ENCODE peak calls at places on chromosomes 13 and 19, in four cellular contexts. One of them, this sample, is unnamed.

GRCh38 chr19:30406220-30406944 is 34.2 kb downstream of the ZNF536 start:
- DNase-seq in GM12891: peak
- DNase-seq in K562: peak
- DNase-seq in GM12878: no peak
- DNase-seq in this sample: no peak

GRCh38 chr13:23357349-23357748 is 76.2 kb downstream of the SACS start:
- DNase-seq in GM12891: no peak
- DNase-seq in K562: no peak
- DNase-seq in GM12878: no peak
- DNase-seq in this sample: no peak

GRCh38 chr19:19260417-19260816 is 12.7 kb downstream of the TM6SF2 start:
- DNase-seq in GM12891: peak
- DNase-seq in K562: no peak
- DNase-seq in GM12878: no peak
- DNase-seq in this sample: no peak

GRCh38 chr19:9916719-9917118 is 19.6 kb downstream of the OLFM2 start:
- DNase-seq in GM12891: no peak
- DNase-seq in K562: no peak
- DNase-seq in GM12878: no peak
- DNase-seq in this sample: no peak

GRCh38 chr19:16594131-16594586 is 21.9 kb upstream of the SLC35E1 start:
- DNase-seq in GM12891: no peak
- DNase-seq in K562: no peak
- DNase-seq in GM12878: no peak
- DNase-seq in this sample: peak

GRCh38 chr19:48348039-48348438 is 15.7 kb downstream of the TMEM143 start:
- DNase-seq in GM12891: no peak
- DNase-seq in K562: no peak
- DNase-seq in GM12878: no peak
- DNase-seq in this sample: no peak

GRCh38 chr13:85068231-85068630 is 731.0 kb downstream of the SLITRK6 start:
- DNase-seq in GM12891: no peak
- DNase-seq in K562: no peak
- DNase-seq in GM12878: no peak
- DNase-seq in this sample: no peak

GRCh38 chr13:114096811-114097503 is 35.5 kb downstream of the RASA3 start:
- DNase-seq in GM12891: no peak
- DNase-seq in K562: no peak
- DNase-seq in GM12878: no peak
- DNase-seq in this sample: peak

GRCh38 chr19:18940791-18941627 is at the start of gene HOMER3:
- DNase-seq in GM12891: peak
- DNase-seq in K562: peak
- DNase-seq in GM12878: no peak
- DNase-seq in this sample: no peak

GRCh38 chr13:33016414-33017409 is at the start of gene KL:
- DNase-seq in GM12891: peak
- DNase-seq in K562: no peak
- DNase-seq in GM12878: no peak
- DNase-seq in this sample: peak

GRCh38 chr13:95874286-95874685 is 178.9 kb downstream of the UGGT2 start:
- DNase-seq in GM12891: no peak
- DNase-seq in K562: no peak
- DNase-seq in GM12878: no peak
- DNase-seq in this sample: no peak

GRCh38 chr19:4742717-4743646 is 19.3 kb upstream of the DPP9 start:
- DNase-seq in GM12891: no peak
- DNase-seq in K562: no peak
- DNase-seq in GM12878: no peak
- DNase-seq in this sample: no peak

GRCh38 chr13:112113355-112113754 is 46.4 kb downstream of the SOX1 start:
- DNase-seq in GM12891: no peak
- DNase-seq in K562: no peak
- DNase-seq in GM12878: no peak
- DNase-seq in this sample: no peak
- TF ChIP-seq POLR2AphosphoS5 in GM12891: no peak
- TF ChIP-seq POLR2AphosphoS5 in K562: no peak
- TF ChIP-seq POLR2AphosphoS5 in GM12878: no peak
- TF ChIP-seq POLR2AphosphoS5 in this sample: no peak

GRCh38 chr19:750640-751423 is at the start of gene MISP:
- DNase-seq in GM12891: no peak
- DNase-seq in K562: no peak
- DNase-seq in GM12878: no peak
- DNase-seq in this sample: no peak

GRCh38 chr19:754530-754929 is 3.6 kb downstream of the MISP start:
- DNase-seq in GM12891: no peak
- DNase-seq in K562: no peak
- DNase-seq in GM12878: no peak
- DNase-seq in this sample: no peak

GRCh38 chr19:749811-750210 is 1.1 kb upstream of the MISP start:
- DNase-seq in GM12891: no peak
- DNase-seq in K562: no peak
- DNase-seq in GM12878: no peak
- DNase-seq in this sample: no peak

GRCh38 chr19:752652-753517 is 2.0 kb downstream of the MISP start:
- DNase-seq in GM12891: no peak
- DNase-seq in K562: no peak
- DNase-seq in GM12878: no peak
- DNase-seq in this sample: peak

GRCh38 chr19:751501-752341 is 809 bp downstream of the MISP start:
- DNase-seq in GM12891: no peak
- DNase-seq in K562: peak
- DNase-seq in GM12878: no peak
- DNase-seq in this sample: no peak
- TF ChIP-seq SPI1 in GM12891: no peak
- TF ChIP-seq SPI1 in K562: no peak
- TF ChIP-seq SPI1 in GM12878: no peak
- TF ChIP-seq SPI1 in this sample: no peak

GRCh38 chr19:8240274-8241229 is 31.4 kb downstream of the CERS4 start:
- DNase-seq in GM12891: peak
- DNase-seq in K562: peak
- DNase-seq in GM12878: peak
- DNase-seq in this sample: peak
- TF ChIP-seq POLR2AphosphoS5 in GM12891: no peak
- TF ChIP-seq POLR2AphosphoS5 in K562: no peak
- TF ChIP-seq POLR2AphosphoS5 in GM12878: no peak
- TF ChIP-seq POLR2AphosphoS5 in this sample: no peak

GRCh38 chr19:40154121-40154680 is 37.0 kb upstream of the MAP3K10 start:
- DNase-seq in GM12891: no peak
- DNase-seq in K562: no peak
- DNase-seq in GM12878: no peak
- DNase-seq in this sample: no peak
- TF ChIP-seq SPI1 in GM12891: no peak
- TF ChIP-seq SPI1 in K562: no peak
- TF ChIP-seq SPI1 in GM12878: no peak
- TF ChIP-seq SPI1 in this sample: no peak

This sample was measured in HL-60.